ENCODE peak calls at places on chromosomes 3 and 15, in four cellular contexts. O is SK-N-SH, M is HepG2, I is GM12878. G is an unnamed sample.

GRCh38 chr15:69478259-69478687 is 25.7 kb downstream of the RPLP1 start:
- DNase-seq in O (peak), I (no peak), M (peak), G (peak)

GRCh38 chr15:100880897-100881242 is 1.2 kb downstream of the ALDH1A3 start:
- DNase-seq in O (no peak), I (no peak), M (no peak), G (no peak)

GRCh38 chr15:48358681-48359152 is 27.5 kb downstream of the DUT start:
- DNase-seq in O (no peak), I (no peak), M (no peak), G (no peak)

GRCh38 chr15:29143293-29143692 is 126.3 kb downstream of the NSMCE3 start:
- DNase-seq in I (no peak), M (no peak), O (no peak), G (no peak)

GRCh38 chr3:117016359-117016758 is 306.8 kb downstream of the TUSC7 start:
- DNase-seq in O (no peak), M (no peak), I (no peak), G (no peak)

GRCh38 chr3:98596902-98597500 is 3.6 kb upstream of the CPOX start:
- DNase-seq in I (peak), O (peak), M (peak), G (peak)

GRCh38 chr3:127720161-127720823 is 47.5 kb downstream of the ABTB1 start:
- DNase-seq in M (no peak), O (no peak), I (no peak), G (no peak)

GRCh38 chr3:153180860-153181372 is 18.9 kb downstream of the RAP2B start:
- DNase-seq in I (no peak), O (no peak), M (no peak), G (peak)

GRCh38 chr3:15903164-15903563 is 105.4 kb upstream of the ANKRD28 start:
- DNase-seq in M (no peak), I (no peak), O (no peak), G (no peak)

GRCh38 chr3:50648297-50648696 is 26.4 kb upstream of the DOCK3 start:
- DNase-seq in M (no peak), I (no peak), O (peak), G (no peak)

GRCh38 chr3:71130516-71131384 is 452.8 kb downstream of the FOXP1 start:
- DNase-seq in I (no peak), M (peak), O (no peak), G (peak)

GRCh38 chr3:12898290-12898979 is 57.1 kb upstream of the RPL32 start:
- DNase-seq in I (no peak), O (no peak), M (no peak), G (no peak)

GRCh38 chr3:9897408-9898372 is 5.0 kb upstream of the IL17RE start:
- DNase-seq in M (peak), O (no peak), I (peak), G (no peak)

GRCh38 chr3:85875589-85875988 is 916.8 kb downstream of the CADM2 start:
- DNase-seq in I (no peak), O (no peak), M (no peak), G (no peak)

GRCh38 chr3:24259901-24260512 is 234.6 kb downstream of the THRB start:
- DNase-seq in I (no peak), O (no peak), M (no peak), G (no peak)

GRCh38 chr3:142501004-142501926 is 53.4 kb upstream of the XRN1 start:
- DNase-seq in I (no peak), M (no peak), O (no peak), G (no peak)

GRCh38 chr15:68767833-68768232 is 52.9 kb downstream of the ANP32A start:
- DNase-seq in M (no peak), O (no peak), I (no peak), G (no peak)

GRCh38 chr3:132504375-132504921 is 87.1 kb downstream of the DNAJC13 start:
- DNase-seq in O (no peak), I (no peak), M (no peak), G (no peak)

GRCh38 chr3:25973111-25973510 is 183.2 kb downstream of the OXSM start:
- DNase-seq in O (no peak), I (no peak), M (no peak), G (no peak)

GRCh38 chr3:160038862-160039562 is 50.4 kb downstream of the IL12A start:
- DNase-seq in I (no peak), O (peak), M (no peak), G (peak)

GRCh38 chr3:143274291-143274690 is 154.7 kb downstream of the CHST2 start:
- DNase-seq in O (no peak), I (no peak), M (no peak), G (no peak)

GRCh38 chr3:100463646-100464155 is 28.7 kb upstream of the TMEM45A start:
- DNase-seq in I (no peak), O (no peak), M (no peak), G (no peak)

GRCh38 chr15:53197426-53197839 is 407.3 kb upstream of the ONECUT1 start:
- DNase-seq in I (no peak), O (peak), M (peak), G (peak)

GRCh38 chr15:53196235-53196634 is 406.1 kb upstream of the ONECUT1 start:
- DNase-seq in I (no peak), M (no peak), O (no peak), G (no peak)

GRCh38 chr15:53193149-53193548 is 403.0 kb upstream of the ONECUT1 start:
- DNase-seq in I (no peak), M (peak), O (no peak), G (no peak)
- TF ChIP-seq GABPA in I (no peak), M (no peak), O (no peak), G (no peak)

DNA sequence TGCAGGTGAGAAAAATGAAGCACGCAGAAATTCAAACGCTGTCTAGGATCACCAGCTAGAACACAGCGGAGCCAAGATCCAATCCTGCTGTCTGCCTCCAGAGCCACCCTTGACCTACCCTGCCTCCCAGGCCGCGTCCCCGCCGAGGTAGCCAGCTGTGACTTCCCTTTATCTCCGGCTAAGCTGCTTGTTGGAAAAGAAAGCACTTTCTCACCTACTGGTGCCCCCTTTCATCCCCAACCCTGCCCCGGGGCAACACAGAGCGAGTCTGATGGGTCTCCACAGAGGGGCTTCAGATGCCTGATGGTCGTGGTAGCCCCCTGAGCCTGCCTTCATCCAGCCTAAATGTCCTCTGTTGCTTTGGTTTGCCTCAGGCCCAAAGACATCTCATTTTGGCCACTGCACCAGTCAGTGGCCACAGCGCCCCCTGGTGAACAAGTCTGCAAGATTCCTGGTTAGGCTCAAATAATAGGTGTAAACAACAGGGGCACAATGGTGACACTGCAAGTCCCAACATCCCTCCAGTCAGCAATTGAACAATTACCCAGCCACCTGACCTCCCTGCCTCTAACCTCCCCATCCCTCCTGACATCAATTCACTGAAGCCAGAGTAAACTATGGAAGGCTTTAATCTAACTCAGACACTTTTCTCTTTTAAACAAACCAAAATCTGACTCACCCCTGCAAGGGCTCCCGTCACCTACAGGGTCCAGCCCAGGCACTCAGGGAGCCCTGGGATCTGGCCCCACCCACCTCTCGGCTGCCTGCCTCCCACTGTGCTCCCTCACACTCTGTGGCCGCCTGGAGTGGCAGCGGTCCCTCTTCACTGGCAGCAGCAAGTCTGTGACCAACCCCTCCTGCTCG is 27.3 kb upstream of the BCL2L10 start:
- DNase-seq in M (peak), O (peak), I (peak), G (peak)
- TF ChIP-seq CTCF in M (peak), O (peak), I (peak), G (peak)

GRCh38 chr3:39264053-39264452 is 15.8 kb downstream of the CX3CR1 start:
- DNase-seq in M (no peak), I (no peak), O (no peak), G (peak)
- TF ChIP-seq GABPA in M (no peak), I (no peak), O (no peak), G (no peak)

DNA sequence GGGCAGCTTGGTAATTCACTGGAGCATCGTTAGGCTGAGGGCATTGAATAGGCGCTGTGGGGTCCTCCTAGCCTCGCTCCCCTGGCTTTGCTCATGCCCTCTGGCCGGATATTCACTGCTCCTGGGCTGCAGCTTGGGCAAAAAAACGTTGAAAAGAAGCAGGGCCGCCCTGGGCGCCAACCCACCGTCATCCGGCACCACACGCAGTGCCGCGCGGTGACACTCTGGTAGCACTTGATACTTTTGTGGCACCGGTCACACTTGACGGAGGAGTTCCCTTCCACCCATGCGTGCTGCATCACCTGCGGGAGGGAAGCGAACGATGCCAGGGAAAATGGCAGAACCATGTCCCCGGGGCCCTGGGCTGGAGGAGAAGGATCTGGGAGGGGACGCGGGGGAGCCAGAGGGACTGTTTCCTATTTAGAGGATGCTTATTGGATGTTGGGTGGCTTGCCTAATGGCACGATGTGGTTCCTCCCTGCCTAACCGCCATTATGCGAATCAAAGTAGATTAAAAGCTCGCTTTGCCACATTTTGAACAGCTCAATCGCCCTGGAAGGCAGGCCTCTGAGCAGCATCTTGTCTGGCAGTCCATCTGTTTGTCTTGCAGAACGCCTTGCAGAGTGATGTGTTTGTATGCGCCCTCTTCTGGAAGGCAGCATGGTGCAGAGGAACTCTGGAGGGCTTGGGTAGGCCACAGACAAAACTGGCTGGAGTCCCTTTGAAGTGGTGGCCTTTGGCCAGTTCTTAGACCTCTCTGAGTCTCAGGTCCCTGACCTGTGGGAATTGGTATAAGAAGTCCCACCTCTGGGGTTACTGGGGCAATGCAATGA is 93.2 kb downstream of the DGKG start:
- DNase-seq in M (peak), I (no peak), O (no peak), G (no peak)
- TF ChIP-seq CTCF in M (peak), I (peak), O (peak), G (no peak)

GRCh38 chr3:190116551-190117067 is 4.1 kb downstream of the P3H2 start:
- DNase-seq in O (no peak), M (no peak), I (no peak), G (no peak)
- TF ChIP-seq GABPA in O (no peak), M (no peak), I (no peak), G (no peak)

GRCh38 chr15:31392761-31393401 is 66.2 kb downstream of the KLF13 start:
- DNase-seq in I (no peak), O (no peak), M (no peak), G (no peak)
- TF ChIP-seq CTCF in I (no peak), O (no peak), M (no peak), G (no peak)

G was measured in HL-60.